ENCODE peak calls at places on chromosomes 4 and X, in six cellular contexts. X, F, E, N, S and U are unnamed samples.

GRCh38 chr4:72031868-72032619 is at the start of gene NPFFR2:
- DNase-seq in X (peak; percentile 20), F (peak; percentile 51), E (no peak), N (peak; percentile 91), S (no peak), U (no peak)

GRCh38 chr4:181909368-181909767 is 333.8 kb upstream of the TENM3 start:
- DNase-seq in X (no peak), F (peak; percentile 88), E (no peak), N (peak; percentile 11), S (no peak), U (peak; percentile 78)

GRCh38 chr4:1082215-1083182 is 30.9 kb downstream of the RNF212 start:
- DNase-seq in X (no peak), F (peak; percentile 59), E (no peak), N (no peak), S (peak; percentile 53), U (peak; percentile 13)

GRCh38 chrX:12011075-12011474 is 127.2 kb upstream of the FRMPD4 start:
- DNase-seq in X (no peak), F (peak; percentile 37), E (no peak), N (no peak), S (no peak), U (peak; percentile 29)

GRCh38 chrX:71637253-71637618 is 18.9 kb upstream of the CXCR3 start:
- DNase-seq in X (no peak), F (peak; percentile 10), E (no peak), N (no peak), S (no peak), U (no peak)

GRCh38 chr4:56971383-56971782 is 6.0 kb downstream of the NOA1 start:
- DNase-seq in X (no peak), F (no peak), E (no peak), N (no peak), S (no peak), U (no peak)

GRCh38 chr4:4856071-4857000 is 3.1 kb upstream of the MSX1 start:
- DNase-seq in X (no peak), F (no peak), E (no peak), N (no peak), S (no peak), U (no peak)

GRCh38 chr4:2623442-2623841 is 87.0 kb downstream of the FAM193A start:
- DNase-seq in X (no peak), F (no peak), E (no peak), N (no peak), S (no peak), U (no peak)

GRCh38 chrX:117641913-117642656 is 474.5 kb downstream of the KLHL13 start:
- DNase-seq in X (no peak), F (no peak), E (no peak), N (no peak), S (no peak), U (no peak)

GRCh38 chr4:17636696-17637351 is 22.4 kb downstream of the MED28 start:
- DNase-seq in X (peak; percentile 64), F (peak; percentile 34), E (peak; percentile 52), N (peak; percentile 85), S (peak; percentile 17), U (peak; percentile 37)

GRCh38 chr4:77728420-77728819 is 90.7 kb downstream of the CNOT6L start:
- DNase-seq in X (no peak), F (no peak), E (no peak), N (no peak), S (no peak), U (no peak)

GRCh38 chr4:139852612-139853269 is 187.1 kb downstream of the MGST2 start:
- DNase-seq in X (no peak), F (no peak), E (no peak), N (no peak), S (no peak), U (no peak)

GRCh38 chr4:165428957-165429356 is 50.1 kb downstream of the CPE start:
- DNase-seq in X (no peak), F (no peak), E (no peak), N (no peak), S (no peak), U (no peak)

GRCh38 chr4:2958446-2958845 is 4.8 kb downstream of the NOP14 start:
- DNase-seq in X (no peak), F (peak; percentile 80), E (no peak), N (no peak), S (no peak), U (no peak)

GRCh38 chr4:27327421-27328181 is 467.0 kb downstream of the STIM2 start:
- DNase-seq in X (no peak), F (no peak), E (no peak), N (no peak), S (no peak), U (no peak)

GRCh38 chrX:1425381-1425780 is 27.3 kb downstream of the ASMTL start:
- DNase-seq in X (no peak), F (no peak), E (no peak), N (no peak), S (no peak), U (no peak)

GRCh38 chr4:106717094-106717493 is 319.0 kb downstream of the DKK2 start:
- DNase-seq in X (no peak), F (peak; percentile 82), E (no peak), N (no peak), S (no peak), U (no peak)

GRCh38 chrX:21975242-21975641 is 34.7 kb downstream of the SMS start:
- DNase-seq in X (no peak), F (no peak), E (no peak), N (no peak), S (no peak), U (no peak)

GRCh38 chrX:21978346-21978745 is 37.8 kb downstream of the SMS start:
- DNase-seq in X (no peak), F (no peak), E (no peak), N (no peak), S (no peak), U (no peak)

GRCh38 chrX:21974011-21974385 is 33.5 kb downstream of the SMS start:
- DNase-seq in X (no peak), F (peak; percentile 46), E (no peak), N (no peak), S (no peak), U (no peak)

GRCh38 chrX:21973321-21974010 is 33.0 kb downstream of the SMS start:
- DNase-seq in X (no peak), F (no peak), E (no peak), N (no peak), S (no peak), U (no peak)

GRCh38 chrX:21975827-21976226 is 35.3 kb downstream of the SMS start:
- DNase-seq in X (no peak), F (peak; percentile 58), E (no peak), N (no peak), S (no peak), U (peak; percentile 54)
- TF ChIP-seq CTCF in X (peak; percentile 16), F (peak; percentile 38), E (no peak), N (peak; percentile 47), S (peak; percentile 43), U (peak; percentile 57)

GRCh38 chr4:41880840-41881831 is 54.1 kb upstream of the TMEM33 start:
- DNase-seq in X (no peak), F (no peak), E (no peak), N (no peak), S (no peak), U (no peak)

GRCh38 chr4:41883988-41884737 is 51.1 kb upstream of the TMEM33 start:
- DNase-seq in X (no peak), F (no peak), E (no peak), N (no peak), S (no peak), U (no peak)

GRCh38 chr4:41881931-41882621 is 53.2 kb upstream of the TMEM33 start:
- DNase-seq in X (no peak), F (no peak), E (no peak), N (no peak), S (no peak), U (no peak)

GRCh38 chr4:41880022-41880837 is 55.0 kb upstream of the TMEM33 start:
- DNase-seq in X (no peak), F (no peak), E (no peak), N (no peak), S (no peak), U (no peak)

DNA sequence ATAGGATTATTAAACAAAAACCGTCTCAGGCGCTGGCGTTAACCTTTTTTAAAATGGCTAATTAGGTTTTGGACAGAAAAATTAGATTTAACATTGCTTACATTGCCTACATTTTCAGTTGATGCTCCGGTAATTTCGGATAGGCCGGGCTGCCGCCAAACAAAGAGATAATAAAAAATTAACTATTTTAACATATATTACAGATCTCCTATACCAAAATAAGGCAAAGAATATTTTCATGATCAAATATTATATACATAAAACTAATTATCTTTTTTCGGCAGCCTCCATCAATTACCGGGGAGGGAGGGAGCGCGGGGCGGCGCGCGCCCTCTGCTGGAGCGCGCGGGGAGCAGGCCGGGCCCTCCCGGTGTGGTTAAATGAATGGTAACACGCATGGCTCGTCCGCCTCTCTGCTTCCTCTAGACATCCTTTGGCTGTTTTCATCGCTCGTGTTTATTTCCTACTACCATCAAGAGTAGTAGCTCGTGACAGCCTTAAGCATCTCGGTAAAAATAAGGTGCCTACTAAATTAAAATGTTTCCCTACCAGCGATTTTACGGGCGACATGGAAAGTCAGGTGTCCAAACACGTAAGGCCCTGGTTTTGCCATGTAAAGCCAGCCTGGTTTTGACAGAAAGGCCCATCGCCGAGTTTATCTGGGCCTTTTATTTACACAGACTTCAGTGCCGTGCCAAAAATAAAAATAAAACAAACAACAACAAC is 52.4 kb upstream of the TMEM33 start:
- DNase-seq in X (no peak), F (no peak), E (peak; percentile 25), N (peak; percentile 56), S (no peak), U (no peak)
- H3K4me3 ChIP-seq in X (peak overlapping the region; percentile 45), F (peak overlapping the region; percentile 23), E (peak overlapping the region; percentile 52), N (peak overlapping the region; percentile 18), S (peak overlapping the region; percentile 68), U (no peak overlapping the region)

DNA sequence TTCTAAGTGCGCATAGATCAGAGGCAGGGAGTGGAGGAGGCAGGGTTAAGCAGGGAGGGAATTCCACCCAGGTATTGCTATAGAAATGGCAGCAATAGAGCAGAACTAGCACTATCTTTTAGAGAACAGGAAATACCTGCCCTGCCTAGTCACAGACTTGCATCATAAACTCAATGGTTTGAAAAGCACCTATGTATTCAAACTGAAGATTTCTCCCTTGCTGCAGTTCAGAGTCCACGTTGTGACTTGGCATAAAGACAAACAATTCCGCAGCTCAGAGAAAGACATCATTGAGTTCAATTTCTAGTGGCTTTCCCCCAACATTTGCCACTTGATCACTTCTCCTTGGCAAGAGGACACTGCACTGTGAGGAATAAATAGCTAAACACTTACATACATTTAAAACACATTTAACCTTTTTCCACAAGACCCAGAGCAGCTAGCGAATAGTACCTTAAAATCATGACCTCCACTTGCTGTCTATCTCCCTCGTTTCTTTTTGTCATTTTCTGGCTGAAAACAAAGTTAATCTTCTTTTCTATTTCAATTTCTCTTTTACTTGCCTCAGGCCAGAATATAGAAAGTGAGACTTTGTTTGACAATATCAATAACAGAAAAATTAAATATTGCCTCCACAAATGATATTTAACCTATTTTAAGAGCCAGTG is 42.4 kb downstream of the SLC7A11 start:
- DNase-seq in X (no peak), F (peak; percentile 44), E (no peak), N (no peak), S (no peak), U (no peak)
- H3K27ac ChIP-seq in X (no peak overlapping the region), F (no peak overlapping the region), E (no peak overlapping the region), N (peak overlapping the region; percentile 27), S (no peak overlapping the region), U (no peak overlapping the region)

DNA sequence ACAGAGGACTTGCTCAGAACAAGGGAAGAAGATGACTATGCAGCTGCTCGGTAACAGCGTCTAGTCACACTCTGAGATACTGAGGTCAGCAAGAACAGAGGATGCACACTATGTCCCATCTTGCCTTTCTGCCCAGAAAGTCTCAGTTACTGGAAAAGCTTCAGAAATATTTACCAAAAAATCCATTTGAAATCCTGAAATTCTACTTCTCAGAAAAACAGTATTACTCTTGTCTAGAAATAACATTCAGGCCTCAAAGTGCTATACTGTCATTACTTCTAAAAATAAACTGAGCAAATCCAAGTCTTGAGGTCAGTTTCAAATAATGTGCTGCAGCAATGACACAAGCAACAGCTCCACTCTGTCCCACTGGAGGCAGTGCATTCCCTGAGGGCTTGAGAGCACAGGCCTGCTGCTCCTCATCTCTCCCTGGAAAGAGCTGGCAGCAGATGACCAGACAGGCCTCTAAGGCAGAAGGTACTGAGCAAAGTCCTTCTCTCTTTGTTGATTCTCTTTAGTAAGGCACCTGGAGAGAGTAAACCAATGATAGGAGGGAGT is 76.9 kb downstream of the CAMK2D start:
- DNase-seq in X (peak; percentile 83), F (peak; percentile 67), E (no peak), N (peak; percentile 71), S (peak; percentile 44), U (no peak)
- TF ChIP-seq CTCF in X (peak; percentile 61), F (peak; percentile 42), E (no peak), N (peak; percentile 28), S (peak; percentile 59), U (peak; percentile 58)